ENCODE peak calls at places on chromosomes 7 and 10, in seven cellular contexts. One of them, this sample, is unnamed.

GRCh38 chr7:133389727-133390126 is 136.8 kb downstream of the EXOC4 start:
- DNase-seq in NT2/D1: no peak
- DNase-seq in AG04450: no peak
- DNase-seq in heart right ventricle: no peak
- DNase-seq in adrenal gland: no peak
- DNase-seq in CD8-positive, alpha-beta T cell: no peak
- DNase-seq in lung: no peak
- DNase-seq in this sample: no peak

GRCh38 chr7:146115665-146116451 is 743 bp upstream of the CNTNAP2 start:
- DNase-seq in lung: peak; percentile 41
- DNase-seq in heart right ventricle: peak; percentile 36
- DNase-seq in adrenal gland: peak; percentile 37
- DNase-seq in CD8-positive, alpha-beta T cell: no peak
- DNase-seq in NT2/D1: peak; percentile 93
- DNase-seq in AG04450: no peak
- DNase-seq in this sample: peak; percentile 48

GRCh38 chr10:33421789-33422188 is 87.3 kb upstream of the NRP1 start:
- DNase-seq in CD8-positive, alpha-beta T cell: no peak
- DNase-seq in heart right ventricle: no peak
- DNase-seq in lung: no peak
- DNase-seq in AG04450: peak; percentile 77
- DNase-seq in NT2/D1: no peak
- DNase-seq in adrenal gland: peak; percentile 25
- DNase-seq in this sample: no peak

GRCh38 chr7:4681922-4682620 is at the start of gene FOXK1:
- DNase-seq in AG04450: no peak
- DNase-seq in NT2/D1: peak; percentile 57
- DNase-seq in adrenal gland: peak; percentile 73
- DNase-seq in lung: peak; percentile 69
- DNase-seq in heart right ventricle: peak; percentile 76
- DNase-seq in CD8-positive, alpha-beta T cell: peak; percentile 73
- DNase-seq in this sample: peak; percentile 83

GRCh38 chr10:38093816-38094157 is 350 bp upstream of the ZNF37A start:
- DNase-seq in heart right ventricle: no peak
- DNase-seq in lung: no peak
- DNase-seq in NT2/D1: no peak
- DNase-seq in adrenal gland: no peak
- DNase-seq in CD8-positive, alpha-beta T cell: no peak
- DNase-seq in AG04450: no peak
- DNase-seq in this sample: no peak

GRCh38 chr7:123024989-123025758 is 29.7 kb upstream of the TAS2R16 start:
- DNase-seq in heart right ventricle: no peak
- DNase-seq in NT2/D1: no peak
- DNase-seq in CD8-positive, alpha-beta T cell: no peak
- DNase-seq in lung: no peak
- DNase-seq in AG04450: no peak
- DNase-seq in adrenal gland: no peak
- DNase-seq in this sample: no peak

GRCh38 chr7:155227004-155227787 is 70.5 kb upstream of the INSIG1 start:
- DNase-seq in NT2/D1: no peak
- DNase-seq in heart right ventricle: no peak
- DNase-seq in lung: no peak
- DNase-seq in adrenal gland: no peak
- DNase-seq in AG04450: no peak
- DNase-seq in CD8-positive, alpha-beta T cell: no peak
- DNase-seq in this sample: no peak

GRCh38 chr10:117240105-117240729 is 697 bp upstream of the SLC18A2 start:
- DNase-seq in heart right ventricle: no peak
- DNase-seq in CD8-positive, alpha-beta T cell: no peak
- DNase-seq in NT2/D1: no peak
- DNase-seq in adrenal gland: no peak
- DNase-seq in lung: no peak
- DNase-seq in AG04450: no peak
- DNase-seq in this sample: no peak

GRCh38 chr10:35421553-35422178 is 85.4 kb downstream of the CCNY start:
- DNase-seq in CD8-positive, alpha-beta T cell: no peak
- DNase-seq in heart right ventricle: no peak
- DNase-seq in NT2/D1: no peak
- DNase-seq in adrenal gland: peak; percentile 72
- DNase-seq in AG04450: peak; percentile 80
- DNase-seq in lung: no peak
- DNase-seq in this sample: peak; percentile 17

GRCh38 chr7:5421626-5422323 is 1.9 kb downstream of the TNRC18 start:
- DNase-seq in heart right ventricle: peak; percentile 69
- DNase-seq in adrenal gland: peak; percentile 72
- DNase-seq in CD8-positive, alpha-beta T cell: no peak
- DNase-seq in lung: peak; percentile 64
- DNase-seq in NT2/D1: no peak
- DNase-seq in AG04450: no peak
- DNase-seq in this sample: no peak

GRCh38 chr7:140923358-140924006 is 1.2 kb downstream of the BRAF start:
- DNase-seq in CD8-positive, alpha-beta T cell: no peak
- DNase-seq in heart right ventricle: peak; percentile 41
- DNase-seq in adrenal gland: no peak
- DNase-seq in lung: no peak
- DNase-seq in NT2/D1: no peak
- DNase-seq in AG04450: no peak
- DNase-seq in this sample: peak; percentile 14

GRCh38 chr10:90023950-90024349 is 322.6 kb downstream of the KIF20B start:
- DNase-seq in AG04450: no peak
- DNase-seq in heart right ventricle: no peak
- DNase-seq in NT2/D1: no peak
- DNase-seq in adrenal gland: no peak
- DNase-seq in CD8-positive, alpha-beta T cell: no peak
- DNase-seq in lung: no peak
- DNase-seq in this sample: no peak

GRCh38 chr7:90708841-90709317 is 112.8 kb downstream of the CDK14 start:
- DNase-seq in heart right ventricle: no peak
- DNase-seq in adrenal gland: no peak
- DNase-seq in AG04450: no peak
- DNase-seq in lung: no peak
- DNase-seq in NT2/D1: peak; percentile 36
- DNase-seq in CD8-positive, alpha-beta T cell: no peak
- DNase-seq in this sample: no peak

GRCh38 chr7:73427902-73428696 is 5.5 kb upstream of the FZD9 start:
- DNase-seq in NT2/D1: no peak
- DNase-seq in adrenal gland: no peak
- DNase-seq in lung: no peak
- DNase-seq in heart right ventricle: no peak
- DNase-seq in CD8-positive, alpha-beta T cell: no peak
- DNase-seq in AG04450: no peak
- DNase-seq in this sample: no peak

GRCh38 chr7:68503400-68503799 is 1094.9 kb upstream of the AUTS2 start:
- DNase-seq in adrenal gland: no peak
- DNase-seq in lung: no peak
- DNase-seq in NT2/D1: no peak
- DNase-seq in CD8-positive, alpha-beta T cell: no peak
- DNase-seq in heart right ventricle: no peak
- DNase-seq in AG04450: no peak
- DNase-seq in this sample: no peak

GRCh38 chr7:70289067-70289466 is 690.8 kb downstream of the AUTS2 start:
- DNase-seq in heart right ventricle: no peak
- DNase-seq in AG04450: no peak
- DNase-seq in adrenal gland: no peak
- DNase-seq in CD8-positive, alpha-beta T cell: no peak
- DNase-seq in NT2/D1: no peak
- DNase-seq in lung: no peak
- DNase-seq in this sample: no peak

GRCh38 chr7:70512719-70513118 is 619.2 kb upstream of the GALNT17 start:
- DNase-seq in CD8-positive, alpha-beta T cell: no peak
- DNase-seq in AG04450: no peak
- DNase-seq in lung: no peak
- DNase-seq in adrenal gland: no peak
- DNase-seq in heart right ventricle: no peak
- DNase-seq in NT2/D1: no peak
- DNase-seq in this sample: no peak

GRCh38 chr10:3784510-3785250 is at the start of gene KLF6:
- DNase-seq in adrenal gland: peak; percentile 67
- DNase-seq in heart right ventricle: no peak
- DNase-seq in AG04450: no peak
- DNase-seq in NT2/D1: no peak
- DNase-seq in lung: no peak
- DNase-seq in CD8-positive, alpha-beta T cell: peak; percentile 38
- DNase-seq in this sample: peak; percentile 35

GRCh38 chr10:26543567-26544306 is 105.6 kb downstream of the APBB1IP start:
- DNase-seq in lung: no peak
- DNase-seq in NT2/D1: no peak
- DNase-seq in adrenal gland: no peak
- DNase-seq in AG04450: no peak
- DNase-seq in heart right ventricle: no peak
- DNase-seq in CD8-positive, alpha-beta T cell: no peak
- DNase-seq in this sample: no peak

GRCh38 chr7:27167170-27167505 is 1.8 kb upstream of the HOXA9 start:
- DNase-seq in heart right ventricle: no peak
- DNase-seq in lung: no peak
- DNase-seq in adrenal gland: peak; percentile 12
- DNase-seq in AG04450: no peak
- DNase-seq in NT2/D1: no peak
- DNase-seq in CD8-positive, alpha-beta T cell: no peak
- DNase-seq in this sample: no peak

GRCh38 chr7:27166475-27167169 is 1.3 kb upstream of the HOXA9 start:
- DNase-seq in heart right ventricle: no peak
- DNase-seq in NT2/D1: no peak
- DNase-seq in adrenal gland: peak; percentile 13
- DNase-seq in CD8-positive, alpha-beta T cell: no peak
- DNase-seq in lung: no peak
- DNase-seq in AG04450: no peak
- DNase-seq in this sample: no peak

GRCh38 chr7:27164381-27165088 is 802 bp downstream of the HOXA9 start:
- DNase-seq in heart right ventricle: no peak
- DNase-seq in lung: no peak
- DNase-seq in NT2/D1: no peak
- DNase-seq in adrenal gland: peak; percentile 34
- DNase-seq in CD8-positive, alpha-beta T cell: no peak
- DNase-seq in AG04450: no peak
- DNase-seq in this sample: no peak

GRCh38 chr7:27165089-27165654 is at the start of gene HOXA9:
- DNase-seq in lung: no peak
- DNase-seq in NT2/D1: no peak
- DNase-seq in adrenal gland: peak; percentile 82
- DNase-seq in CD8-positive, alpha-beta T cell: no peak
- DNase-seq in heart right ventricle: no peak
- DNase-seq in AG04450: no peak
- DNase-seq in this sample: no peak

DNA sequence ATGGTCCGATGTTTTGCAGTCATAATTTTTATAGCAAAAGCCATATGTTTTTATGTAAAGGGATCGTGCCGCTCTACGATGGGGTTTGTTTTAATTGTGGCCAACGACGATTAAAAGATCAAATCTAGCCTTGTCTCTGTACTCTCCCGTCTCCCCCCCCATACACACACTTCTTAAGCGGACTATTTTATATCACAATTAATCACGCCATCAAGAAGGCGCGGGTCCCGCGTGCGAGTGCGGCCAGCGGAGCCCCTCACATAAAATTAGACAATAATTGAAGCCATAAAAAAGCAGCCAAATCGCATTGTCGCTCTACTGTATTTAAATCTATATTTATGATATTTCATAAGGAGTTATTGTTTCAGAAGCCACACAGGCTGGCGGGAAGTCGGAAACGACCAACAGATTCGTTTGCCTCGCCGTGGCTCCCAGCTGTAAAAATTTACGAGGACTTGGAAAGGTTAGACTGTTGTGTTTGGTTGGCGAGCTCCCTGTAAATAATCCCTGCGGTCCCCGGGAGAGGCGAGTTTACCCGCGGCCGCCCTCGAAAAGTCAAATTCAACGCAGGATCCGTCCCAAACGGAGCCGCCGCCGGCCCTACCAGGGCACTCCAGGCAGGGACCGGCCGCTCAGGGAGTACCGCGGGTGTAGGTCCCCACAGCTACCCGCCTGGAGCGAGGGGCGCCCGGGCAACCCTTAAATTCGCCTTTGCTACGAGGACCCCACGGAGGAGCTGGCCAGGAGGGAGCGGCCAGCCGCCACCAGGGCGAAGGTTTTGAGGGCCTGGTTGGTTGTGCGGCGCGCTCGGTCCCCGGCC is 528 bp upstream of the HOXA9 start:
- DNase-seq in AG04450: no peak
- DNase-seq in adrenal gland: peak; percentile 16
- DNase-seq in NT2/D1: no peak
- DNase-seq in heart right ventricle: no peak
- DNase-seq in lung: no peak
- DNase-seq in CD8-positive, alpha-beta T cell: no peak
- DNase-seq in this sample: no peak
- H3K27me3 ChIP-seq in AG04450: peaks cover 71% of the 10 kb centered on the region
- H3K27me3 ChIP-seq in adrenal gland: peaks cover 52% of the 10 kb centered on the region
- H3K27me3 ChIP-seq in NT2/D1: peaks cover 100% of the 10 kb centered on the region
- H3K27me3 ChIP-seq in heart right ventricle: peaks cover 97% of the 10 kb centered on the region
- H3K27me3 ChIP-seq in lung: peaks cover 8% of the 10 kb centered on the region
- H3K27me3 ChIP-seq in CD8-positive, alpha-beta T cell: peaks cover 68% of the 10 kb centered on the region
- H3K27me3 ChIP-seq in this sample: peaks cover 97% of the 10 kb centered on the region

GRCh38 chr7:104809906-104810305 is 204.1 kb upstream of the KMT2E start:
- DNase-seq in NT2/D1: no peak
- DNase-seq in heart right ventricle: no peak
- DNase-seq in adrenal gland: no peak
- DNase-seq in CD8-positive, alpha-beta T cell: no peak
- DNase-seq in lung: no peak
- DNase-seq in AG04450: no peak
- DNase-seq in this sample: no peak
- H3K27me3 ChIP-seq in NT2/D1: no peaks in the 10 kb centered on the region
- H3K27me3 ChIP-seq in heart right ventricle: peaks cover 6% of the 10 kb centered on the region
- H3K27me3 ChIP-seq in adrenal gland: peaks cover 6% of the 10 kb centered on the region
- H3K27me3 ChIP-seq in CD8-positive, alpha-beta T cell: no peaks in the 10 kb centered on the region
- H3K27me3 ChIP-seq in lung: no peaks in the 10 kb centered on the region
- H3K27me3 ChIP-seq in AG04450: no peaks in the 10 kb centered on the region
- H3K27me3 ChIP-seq in this sample: peaks cover 26% of the 10 kb centered on the region

GRCh38 chr7:131109011-131109756 is 218.5 kb upstream of the MKLN1 start:
- DNase-seq in lung: no peak
- DNase-seq in heart right ventricle: no peak
- DNase-seq in AG04450: no peak
- DNase-seq in CD8-positive, alpha-beta T cell: no peak
- DNase-seq in adrenal gland: no peak
- DNase-seq in NT2/D1: no peak
- DNase-seq in this sample: no peak
- H3K27me3 ChIP-seq in lung: no peaks in the 10 kb centered on the region
- H3K27me3 ChIP-seq in heart right ventricle: no peaks in the 10 kb centered on the region
- H3K27me3 ChIP-seq in AG04450: no peaks in the 10 kb centered on the region
- H3K27me3 ChIP-seq in CD8-positive, alpha-beta T cell: no peaks in the 10 kb centered on the region
- H3K27me3 ChIP-seq in adrenal gland: no peaks in the 10 kb centered on the region
- H3K27me3 ChIP-seq in NT2/D1: peaks cover 37% of the 10 kb centered on the region
- H3K27me3 ChIP-seq in this sample: no peaks in the 10 kb centered on the region

DNA sequence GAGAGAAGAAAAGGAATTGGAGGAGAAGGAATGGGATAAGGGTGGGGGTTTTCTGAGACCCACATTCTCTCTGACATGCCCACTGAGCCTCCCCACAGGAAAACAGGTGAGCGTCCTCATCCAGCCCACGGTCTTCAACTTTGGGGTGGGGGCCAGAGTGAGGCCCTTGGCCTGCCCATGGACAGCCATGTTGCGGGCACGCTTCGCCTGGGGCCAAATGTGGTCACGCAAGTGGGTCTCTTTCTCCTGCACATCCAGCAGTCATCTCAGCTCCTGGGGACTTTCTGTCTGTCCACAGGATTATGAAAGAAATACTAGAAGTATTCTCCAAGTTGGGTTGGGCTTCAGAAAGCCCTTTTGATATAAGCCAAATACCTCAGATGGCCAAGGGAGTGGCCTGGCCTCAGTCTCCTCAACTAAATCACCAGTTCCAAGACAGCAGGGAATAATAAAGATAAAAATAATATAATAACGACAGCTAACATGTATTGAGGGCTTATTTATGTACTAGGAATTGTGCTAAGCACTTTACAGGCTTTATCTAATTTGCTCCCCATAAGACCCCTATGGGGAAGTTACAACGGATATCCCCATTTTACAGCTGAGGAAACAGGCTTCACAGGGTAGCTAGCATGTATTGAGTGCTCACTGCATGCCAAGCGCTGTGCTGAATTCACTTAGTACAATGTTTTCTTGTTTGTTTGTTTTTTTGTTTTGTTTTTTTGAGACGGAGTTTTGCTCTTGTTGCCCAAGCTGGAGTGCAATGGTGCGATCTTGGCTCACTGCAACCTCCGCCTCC is 57.2 kb upstream of the LBX1 start:
- DNase-seq in adrenal gland: no peak
- DNase-seq in NT2/D1: no peak
- DNase-seq in lung: no peak
- DNase-seq in AG04450: no peak
- DNase-seq in heart right ventricle: no peak
- DNase-seq in CD8-positive, alpha-beta T cell: no peak
- DNase-seq in this sample: no peak
- H3K27me3 ChIP-seq in adrenal gland: peaks cover 37% of the 10 kb centered on the region
- H3K27me3 ChIP-seq in NT2/D1: peaks cover 61% of the 10 kb centered on the region
- H3K27me3 ChIP-seq in lung: no peaks in the 10 kb centered on the region
- H3K27me3 ChIP-seq in AG04450: peaks cover 90% of the 10 kb centered on the region
- H3K27me3 ChIP-seq in heart right ventricle: peaks cover 58% of the 10 kb centered on the region
- H3K27me3 ChIP-seq in CD8-positive, alpha-beta T cell: peaks cover 43% of the 10 kb centered on the region
- H3K27me3 ChIP-seq in this sample: no peaks in the 10 kb centered on the region

This sample was measured in BE2C.